ENCODE peak calls at places on chromosomes 5 and 9, in seven cellular contexts. One of them, this sample, is unnamed.

GRCh38 chr9:682633-683508 is 158.6 kb upstream of the DMRT1 start:
- DNase-seq in C1 segment of cervical spinal cord: no peak
- DNase-seq in activated T-cell treated with anti-CD3 and anti-CD28 coated beads, Interleukin-2, amount 50 U/mL, for 24 hours: no peak
- DNase-seq in T47D: no peak
- DNase-seq in activated CD4-positive, alpha-beta T cell treated with anti-CD3 and anti-CD28 coated beads for 1 hour: no peak
- DNase-seq in mucosa of gallbladder: peak
- DNase-seq in endothelial cell: no peak
- DNase-seq in this sample: no peak

GRCh38 chr5:41721521-41721920 is 148.7 kb downstream of the OXCT1 start:
- DNase-seq in C1 segment of cervical spinal cord: no peak
- DNase-seq in mucosa of gallbladder: no peak
- DNase-seq in activated T-cell treated with anti-CD3 and anti-CD28 coated beads, Interleukin-2, amount 50 U/mL, for 24 hours: no peak
- DNase-seq in endothelial cell: no peak
- DNase-seq in activated CD4-positive, alpha-beta T cell treated with anti-CD3 and anti-CD28 coated beads for 1 hour: no peak
- DNase-seq in T47D: no peak
- DNase-seq in this sample: no peak

GRCh38 chr5:172523146-172523745 is 68.9 kb upstream of the SH3PXD2B start:
- DNase-seq in T47D: no peak
- DNase-seq in activated T-cell treated with anti-CD3 and anti-CD28 coated beads, Interleukin-2, amount 50 U/mL, for 24 hours: no peak
- DNase-seq in activated CD4-positive, alpha-beta T cell treated with anti-CD3 and anti-CD28 coated beads for 1 hour: no peak
- DNase-seq in endothelial cell: no peak
- DNase-seq in mucosa of gallbladder: peak
- DNase-seq in C1 segment of cervical spinal cord: no peak
- DNase-seq in this sample: no peak

GRCh38 chr5:867300-867699 is 16.5 kb upstream of the ZDHHC11 start:
- DNase-seq in activated CD4-positive, alpha-beta T cell treated with anti-CD3 and anti-CD28 coated beads for 1 hour: no peak
- DNase-seq in C1 segment of cervical spinal cord: no peak
- DNase-seq in mucosa of gallbladder: no peak
- DNase-seq in T47D: no peak
- DNase-seq in activated T-cell treated with anti-CD3 and anti-CD28 coated beads, Interleukin-2, amount 50 U/mL, for 24 hours: no peak
- DNase-seq in endothelial cell: no peak
- DNase-seq in this sample: no peak

GRCh38 chr9:137275203-137275936 is 2.2 kb upstream of the TOR4A start:
- DNase-seq in T47D: no peak
- DNase-seq in endothelial cell: no peak
- DNase-seq in mucosa of gallbladder: no peak
- DNase-seq in activated T-cell treated with anti-CD3 and anti-CD28 coated beads, Interleukin-2, amount 50 U/mL, for 24 hours: no peak
- DNase-seq in activated CD4-positive, alpha-beta T cell treated with anti-CD3 and anti-CD28 coated beads for 1 hour: no peak
- DNase-seq in C1 segment of cervical spinal cord: no peak
- DNase-seq in this sample: no peak

GRCh38 chr9:35306281-35306680 is 144.5 kb downstream of the UNC13B start:
- DNase-seq in activated CD4-positive, alpha-beta T cell treated with anti-CD3 and anti-CD28 coated beads for 1 hour: no peak
- DNase-seq in activated T-cell treated with anti-CD3 and anti-CD28 coated beads, Interleukin-2, amount 50 U/mL, for 24 hours: no peak
- DNase-seq in endothelial cell: no peak
- DNase-seq in C1 segment of cervical spinal cord: no peak
- DNase-seq in mucosa of gallbladder: no peak
- DNase-seq in T47D: no peak
- DNase-seq in this sample: no peak

GRCh38 chr9:137694236-137694959 is 75.6 kb downstream of the EHMT1 start:
- DNase-seq in mucosa of gallbladder: no peak
- DNase-seq in C1 segment of cervical spinal cord: no peak
- DNase-seq in activated T-cell treated with anti-CD3 and anti-CD28 coated beads, Interleukin-2, amount 50 U/mL, for 24 hours: no peak
- DNase-seq in T47D: no peak
- DNase-seq in endothelial cell: no peak
- DNase-seq in activated CD4-positive, alpha-beta T cell treated with anti-CD3 and anti-CD28 coated beads for 1 hour: no peak
- DNase-seq in this sample: no peak

GRCh38 chr9:101999441-101999840 is 261.0 kb upstream of the GRIN3A start:
- DNase-seq in mucosa of gallbladder: no peak
- DNase-seq in T47D: no peak
- DNase-seq in C1 segment of cervical spinal cord: no peak
- DNase-seq in activated CD4-positive, alpha-beta T cell treated with anti-CD3 and anti-CD28 coated beads for 1 hour: no peak
- DNase-seq in endothelial cell: no peak
- DNase-seq in activated T-cell treated with anti-CD3 and anti-CD28 coated beads, Interleukin-2, amount 50 U/mL, for 24 hours: no peak
- DNase-seq in this sample: no peak

GRCh38 chr9:97572892-97573365 is 60.2 kb downstream of the TSTD2 start:
- DNase-seq in mucosa of gallbladder: no peak
- DNase-seq in T47D: no peak
- DNase-seq in C1 segment of cervical spinal cord: no peak
- DNase-seq in activated T-cell treated with anti-CD3 and anti-CD28 coated beads, Interleukin-2, amount 50 U/mL, for 24 hours: no peak
- DNase-seq in endothelial cell: no peak
- DNase-seq in activated CD4-positive, alpha-beta T cell treated with anti-CD3 and anti-CD28 coated beads for 1 hour: no peak
- DNase-seq in this sample: no peak

GRCh38 chr9:74555625-74556024 is 58.5 kb downstream of the RORB start:
- DNase-seq in activated T-cell treated with anti-CD3 and anti-CD28 coated beads, Interleukin-2, amount 50 U/mL, for 24 hours: no peak
- DNase-seq in T47D: no peak
- DNase-seq in endothelial cell: no peak
- DNase-seq in mucosa of gallbladder: no peak
- DNase-seq in C1 segment of cervical spinal cord: no peak
- DNase-seq in activated CD4-positive, alpha-beta T cell treated with anti-CD3 and anti-CD28 coated beads for 1 hour: no peak
- DNase-seq in this sample: no peak

GRCh38 chr9:126491256-126491879 is 122.4 kb upstream of the LMX1B start:
- DNase-seq in mucosa of gallbladder: peak
- DNase-seq in activated CD4-positive, alpha-beta T cell treated with anti-CD3 and anti-CD28 coated beads for 1 hour: no peak
- DNase-seq in T47D: peak
- DNase-seq in C1 segment of cervical spinal cord: no peak
- DNase-seq in endothelial cell: peak
- DNase-seq in activated T-cell treated with anti-CD3 and anti-CD28 coated beads, Interleukin-2, amount 50 U/mL, for 24 hours: no peak
- DNase-seq in this sample: no peak

GRCh38 chr5:150302301-150303069 is at the start of gene ARSI:
- DNase-seq in endothelial cell: peak
- DNase-seq in T47D: no peak
- DNase-seq in activated T-cell treated with anti-CD3 and anti-CD28 coated beads, Interleukin-2, amount 50 U/mL, for 24 hours: peak
- DNase-seq in activated CD4-positive, alpha-beta T cell treated with anti-CD3 and anti-CD28 coated beads for 1 hour: no peak
- DNase-seq in mucosa of gallbladder: peak
- DNase-seq in C1 segment of cervical spinal cord: no peak
- DNase-seq in this sample: no peak

GRCh38 chr5:127419007-127419406 is 98.4 kb upstream of the PRRC1 start:
- DNase-seq in activated T-cell treated with anti-CD3 and anti-CD28 coated beads, Interleukin-2, amount 50 U/mL, for 24 hours: no peak
- DNase-seq in endothelial cell: no peak
- DNase-seq in T47D: peak
- DNase-seq in activated CD4-positive, alpha-beta T cell treated with anti-CD3 and anti-CD28 coated beads for 1 hour: no peak
- DNase-seq in mucosa of gallbladder: no peak
- DNase-seq in C1 segment of cervical spinal cord: no peak
- DNase-seq in this sample: no peak

GRCh38 chr9:37283730-37284235 is 138.7 kb upstream of the GRHPR start:
- DNase-seq in T47D: no peak
- DNase-seq in activated T-cell treated with anti-CD3 and anti-CD28 coated beads, Interleukin-2, amount 50 U/mL, for 24 hours: no peak
- DNase-seq in mucosa of gallbladder: no peak
- DNase-seq in activated CD4-positive, alpha-beta T cell treated with anti-CD3 and anti-CD28 coated beads for 1 hour: no peak
- DNase-seq in endothelial cell: no peak
- DNase-seq in C1 segment of cervical spinal cord: no peak
- DNase-seq in this sample: no peak

GRCh38 chr5:132000677-132001453 is 10.6 kb downstream of the ACSL6 start:
- DNase-seq in mucosa of gallbladder: no peak
- DNase-seq in endothelial cell: no peak
- DNase-seq in activated CD4-positive, alpha-beta T cell treated with anti-CD3 and anti-CD28 coated beads for 1 hour: no peak
- DNase-seq in C1 segment of cervical spinal cord: no peak
- DNase-seq in T47D: no peak
- DNase-seq in activated T-cell treated with anti-CD3 and anti-CD28 coated beads, Interleukin-2, amount 50 U/mL, for 24 hours: no peak
- DNase-seq in this sample: no peak

GRCh38 chr5:138360941-138361452 is 8.5 kb downstream of the KDM3B start:
- DNase-seq in T47D: no peak
- DNase-seq in C1 segment of cervical spinal cord: no peak
- DNase-seq in endothelial cell: no peak
- DNase-seq in mucosa of gallbladder: no peak
- DNase-seq in activated CD4-positive, alpha-beta T cell treated with anti-CD3 and anti-CD28 coated beads for 1 hour: no peak
- DNase-seq in activated T-cell treated with anti-CD3 and anti-CD28 coated beads, Interleukin-2, amount 50 U/mL, for 24 hours: no peak
- DNase-seq in this sample: no peak

GRCh38 chr5:1106385-1107166 is 5.3 kb downstream of the SLC12A7 start:
- DNase-seq in C1 segment of cervical spinal cord: no peak
- DNase-seq in T47D: no peak
- DNase-seq in activated T-cell treated with anti-CD3 and anti-CD28 coated beads, Interleukin-2, amount 50 U/mL, for 24 hours: peak
- DNase-seq in activated CD4-positive, alpha-beta T cell treated with anti-CD3 and anti-CD28 coated beads for 1 hour: no peak
- DNase-seq in endothelial cell: no peak
- DNase-seq in mucosa of gallbladder: no peak
- DNase-seq in this sample: no peak

GRCh38 chr9:107733530-107733907 is 243.9 kb upstream of the KLF4 start:
- DNase-seq in C1 segment of cervical spinal cord: peak
- DNase-seq in endothelial cell: no peak
- DNase-seq in activated T-cell treated with anti-CD3 and anti-CD28 coated beads, Interleukin-2, amount 50 U/mL, for 24 hours: no peak
- DNase-seq in T47D: peak
- DNase-seq in activated CD4-positive, alpha-beta T cell treated with anti-CD3 and anti-CD28 coated beads for 1 hour: no peak
- DNase-seq in mucosa of gallbladder: no peak
- DNase-seq in this sample: no peak

GRCh38 chr9:34505370-34506120 is 17.2 kb downstream of the ENHO start:
- DNase-seq in activated CD4-positive, alpha-beta T cell treated with anti-CD3 and anti-CD28 coated beads for 1 hour: no peak
- DNase-seq in activated T-cell treated with anti-CD3 and anti-CD28 coated beads, Interleukin-2, amount 50 U/mL, for 24 hours: no peak
- DNase-seq in endothelial cell: no peak
- DNase-seq in mucosa of gallbladder: no peak
- DNase-seq in C1 segment of cervical spinal cord: no peak
- DNase-seq in T47D: no peak
- DNase-seq in this sample: no peak

GRCh38 chr9:116145036-116145435 is 8.6 kb upstream of the PAPPA start:
- DNase-seq in mucosa of gallbladder: no peak
- DNase-seq in endothelial cell: no peak
- DNase-seq in C1 segment of cervical spinal cord: no peak
- DNase-seq in activated T-cell treated with anti-CD3 and anti-CD28 coated beads, Interleukin-2, amount 50 U/mL, for 24 hours: no peak
- DNase-seq in T47D: no peak
- DNase-seq in activated CD4-positive, alpha-beta T cell treated with anti-CD3 and anti-CD28 coated beads for 1 hour: no peak
- DNase-seq in this sample: no peak

GRCh38 chr5:59763545-59763944 is 130.0 kb downstream of the PDE4D start:
- DNase-seq in activated T-cell treated with anti-CD3 and anti-CD28 coated beads, Interleukin-2, amount 50 U/mL, for 24 hours: no peak
- DNase-seq in endothelial cell: no peak
- DNase-seq in mucosa of gallbladder: no peak
- DNase-seq in C1 segment of cervical spinal cord: no peak
- DNase-seq in activated CD4-positive, alpha-beta T cell treated with anti-CD3 and anti-CD28 coated beads for 1 hour: no peak
- DNase-seq in T47D: no peak
- DNase-seq in this sample: no peak

GRCh38 chr5:127564002-127564769 is 46.7 kb downstream of the PRRC1 start:
- DNase-seq in C1 segment of cervical spinal cord: no peak
- DNase-seq in mucosa of gallbladder: peak
- DNase-seq in T47D: peak
- DNase-seq in endothelial cell: peak
- DNase-seq in activated CD4-positive, alpha-beta T cell treated with anti-CD3 and anti-CD28 coated beads for 1 hour: no peak
- DNase-seq in activated T-cell treated with anti-CD3 and anti-CD28 coated beads, Interleukin-2, amount 50 U/mL, for 24 hours: no peak
- DNase-seq in this sample: no peak

GRCh38 chr9:74729129-74729710 is 158.5 kb downstream of the TRPM6 start:
- DNase-seq in T47D: no peak
- DNase-seq in activated T-cell treated with anti-CD3 and anti-CD28 coated beads, Interleukin-2, amount 50 U/mL, for 24 hours: no peak
- DNase-seq in mucosa of gallbladder: no peak
- DNase-seq in C1 segment of cervical spinal cord: no peak
- DNase-seq in activated CD4-positive, alpha-beta T cell treated with anti-CD3 and anti-CD28 coated beads for 1 hour: no peak
- DNase-seq in endothelial cell: no peak
- DNase-seq in this sample: no peak

GRCh38 chr9:113911850-113912249 is 35.7 kb downstream of the ZNF618 start:
- DNase-seq in activated CD4-positive, alpha-beta T cell treated with anti-CD3 and anti-CD28 coated beads for 1 hour: no peak
- DNase-seq in activated T-cell treated with anti-CD3 and anti-CD28 coated beads, Interleukin-2, amount 50 U/mL, for 24 hours: no peak
- DNase-seq in endothelial cell: no peak
- DNase-seq in T47D: no peak
- DNase-seq in C1 segment of cervical spinal cord: no peak
- DNase-seq in mucosa of gallbladder: no peak
- DNase-seq in this sample: no peak

GRCh38 chr9:127525426-127526188 is 74.3 kb downstream of the LRSAM1 start:
- DNase-seq in activated T-cell treated with anti-CD3 and anti-CD28 coated beads, Interleukin-2, amount 50 U/mL, for 24 hours: no peak
- DNase-seq in activated CD4-positive, alpha-beta T cell treated with anti-CD3 and anti-CD28 coated beads for 1 hour: no peak
- DNase-seq in C1 segment of cervical spinal cord: no peak
- DNase-seq in T47D: peak
- DNase-seq in endothelial cell: no peak
- DNase-seq in mucosa of gallbladder: peak
- DNase-seq in this sample: no peak

GRCh38 chr5:111159845-111160244 is 64.3 kb upstream of the CAMK4 start:
- DNase-seq in T47D: no peak
- DNase-seq in activated CD4-positive, alpha-beta T cell treated with anti-CD3 and anti-CD28 coated beads for 1 hour: no peak
- DNase-seq in mucosa of gallbladder: no peak
- DNase-seq in C1 segment of cervical spinal cord: no peak
- DNase-seq in endothelial cell: no peak
- DNase-seq in activated T-cell treated with anti-CD3 and anti-CD28 coated beads, Interleukin-2, amount 50 U/mL, for 24 hours: no peak
- DNase-seq in this sample: no peak

GRCh38 chr5:156093024-156093423 is 233.9 kb upstream of the SGCD start:
- DNase-seq in mucosa of gallbladder: no peak
- DNase-seq in activated T-cell treated with anti-CD3 and anti-CD28 coated beads, Interleukin-2, amount 50 U/mL, for 24 hours: no peak
- DNase-seq in activated CD4-positive, alpha-beta T cell treated with anti-CD3 and anti-CD28 coated beads for 1 hour: no peak
- DNase-seq in T47D: no peak
- DNase-seq in endothelial cell: no peak
- DNase-seq in C1 segment of cervical spinal cord: no peak
- DNase-seq in this sample: no peak

GRCh38 chr5:89584339-89584956 is 701.5 kb upstream of the MEF2C start:
- DNase-seq in activated T-cell treated with anti-CD3 and anti-CD28 coated beads, Interleukin-2, amount 50 U/mL, for 24 hours: no peak
- DNase-seq in activated CD4-positive, alpha-beta T cell treated with anti-CD3 and anti-CD28 coated beads for 1 hour: no peak
- DNase-seq in C1 segment of cervical spinal cord: no peak
- DNase-seq in endothelial cell: no peak
- DNase-seq in mucosa of gallbladder: no peak
- DNase-seq in T47D: no peak
- DNase-seq in this sample: no peak

GRCh38 chr5:114316167-114316566 is 45.7 kb upstream of the KCNN2 start:
- DNase-seq in activated T-cell treated with anti-CD3 and anti-CD28 coated beads, Interleukin-2, amount 50 U/mL, for 24 hours: no peak
- DNase-seq in mucosa of gallbladder: no peak
- DNase-seq in activated CD4-positive, alpha-beta T cell treated with anti-CD3 and anti-CD28 coated beads for 1 hour: no peak
- DNase-seq in C1 segment of cervical spinal cord: no peak
- DNase-seq in endothelial cell: no peak
- DNase-seq in T47D: no peak
- DNase-seq in this sample: no peak

GRCh38 chr5:139458580-139459407 is 3.7 kb downstream of the ECSCR start:
- DNase-seq in activated T-cell treated with anti-CD3 and anti-CD28 coated beads, Interleukin-2, amount 50 U/mL, for 24 hours: peak
- DNase-seq in endothelial cell: no peak
- DNase-seq in mucosa of gallbladder: peak
- DNase-seq in activated CD4-positive, alpha-beta T cell treated with anti-CD3 and anti-CD28 coated beads for 1 hour: peak
- DNase-seq in C1 segment of cervical spinal cord: no peak
- DNase-seq in T47D: no peak
- DNase-seq in this sample: peak

GRCh38 chr5:68041293-68041692 is 174.3 kb upstream of the PIK3R1 start:
- DNase-seq in endothelial cell: no peak
- DNase-seq in T47D: no peak
- DNase-seq in C1 segment of cervical spinal cord: peak
- DNase-seq in activated CD4-positive, alpha-beta T cell treated with anti-CD3 and anti-CD28 coated beads for 1 hour: no peak
- DNase-seq in mucosa of gallbladder: no peak
- DNase-seq in activated T-cell treated with anti-CD3 and anti-CD28 coated beads, Interleukin-2, amount 50 U/mL, for 24 hours: no peak
- DNase-seq in this sample: no peak

GRCh38 chr5:92581249-92581648 is 999.8 kb downstream of the NR2F1-AS1 start:
- DNase-seq in T47D: no peak
- DNase-seq in endothelial cell: no peak
- DNase-seq in activated CD4-positive, alpha-beta T cell treated with anti-CD3 and anti-CD28 coated beads for 1 hour: no peak
- DNase-seq in activated T-cell treated with anti-CD3 and anti-CD28 coated beads, Interleukin-2, amount 50 U/mL, for 24 hours: no peak
- DNase-seq in mucosa of gallbladder: no peak
- DNase-seq in C1 segment of cervical spinal cord: no peak
- DNase-seq in this sample: no peak

GRCh38 chr5:179314606-179315355 is 30.5 kb downstream of the ADAMTS2 start:
- DNase-seq in activated CD4-positive, alpha-beta T cell treated with anti-CD3 and anti-CD28 coated beads for 1 hour: no peak
- DNase-seq in C1 segment of cervical spinal cord: no peak
- DNase-seq in endothelial cell: no peak
- DNase-seq in mucosa of gallbladder: no peak
- DNase-seq in activated T-cell treated with anti-CD3 and anti-CD28 coated beads, Interleukin-2, amount 50 U/mL, for 24 hours: no peak
- DNase-seq in T47D: no peak
- DNase-seq in this sample: no peak

GRCh38 chr5:117266237-117266725 is 691.7 kb upstream of the SEMA6A start:
- DNase-seq in endothelial cell: no peak
- DNase-seq in activated T-cell treated with anti-CD3 and anti-CD28 coated beads, Interleukin-2, amount 50 U/mL, for 24 hours: no peak
- DNase-seq in mucosa of gallbladder: peak
- DNase-seq in C1 segment of cervical spinal cord: no peak
- DNase-seq in activated CD4-positive, alpha-beta T cell treated with anti-CD3 and anti-CD28 coated beads for 1 hour: no peak
- DNase-seq in T47D: peak
- DNase-seq in this sample: no peak

GRCh38 chr9:118961857-118962256 is 407.4 kb downstream of the BRINP1 start:
- DNase-seq in endothelial cell: no peak
- DNase-seq in C1 segment of cervical spinal cord: peak
- DNase-seq in activated CD4-positive, alpha-beta T cell treated with anti-CD3 and anti-CD28 coated beads for 1 hour: no peak
- DNase-seq in mucosa of gallbladder: no peak
- DNase-seq in T47D: no peak
- DNase-seq in activated T-cell treated with anti-CD3 and anti-CD28 coated beads, Interleukin-2, amount 50 U/mL, for 24 hours: no peak
- DNase-seq in this sample: no peak